ENCODE peak calls at places on chromosome 19, in eight cellular contexts. One of them, this sample, is unnamed.

GRCh38 chr19:6806488-6806887 is 34.0 kb downstream of the VAV1 start:
- DNase-seq in A549: no peak
- DNase-seq in left lung: no peak
- DNase-seq in foreskin fibroblast: no peak
- DNase-seq in CD8-positive, alpha-beta T cell: no peak
- DNase-seq in lower leg skin: no peak
- DNase-seq in AG09309: no peak
- DNase-seq in heart left ventricle: no peak
- DNase-seq in this sample: no peak

GRCh38 chr19:4445963-4446668 is 11.5 kb downstream of the UBXN6 start:
- DNase-seq in CD8-positive, alpha-beta T cell: no peak
- DNase-seq in A549: no peak
- DNase-seq in foreskin fibroblast: no peak
- DNase-seq in lower leg skin: no peak
- DNase-seq in AG09309: no peak
- DNase-seq in heart left ventricle: no peak
- DNase-seq in left lung: no peak
- DNase-seq in this sample: no peak

GRCh38 chr19:51808333-51808986 is 13.5 kb downstream of the FPR3 start:
- DNase-seq in lower leg skin: no peak
- DNase-seq in A549: no peak
- DNase-seq in AG09309: peak; percentile 62
- DNase-seq in foreskin fibroblast: peak; percentile 46
- DNase-seq in left lung: no peak
- DNase-seq in heart left ventricle: no peak
- DNase-seq in CD8-positive, alpha-beta T cell: no peak
- DNase-seq in this sample: no peak

GRCh38 chr19:21483589-21484170 is 21.7 kb upstream of the ZNF429 start:
- DNase-seq in left lung: peak; percentile 40
- DNase-seq in lower leg skin: peak; percentile 85
- DNase-seq in AG09309: no peak
- DNase-seq in foreskin fibroblast: peak; percentile 14
- DNase-seq in CD8-positive, alpha-beta T cell: peak; percentile 54
- DNase-seq in A549: no peak
- DNase-seq in heart left ventricle: peak; percentile 51
- DNase-seq in this sample: peak; percentile 82

GRCh38 chr19:31943305-31943704 is 402.1 kb upstream of the ZNF507 start:
- DNase-seq in left lung: no peak
- DNase-seq in A549: no peak
- DNase-seq in AG09309: no peak
- DNase-seq in heart left ventricle: no peak
- DNase-seq in foreskin fibroblast: no peak
- DNase-seq in CD8-positive, alpha-beta T cell: no peak
- DNase-seq in lower leg skin: no peak
- DNase-seq in this sample: no peak

GRCh38 chr19:30646806-30647205 is 274.6 kb downstream of the ZNF536 start:
- DNase-seq in left lung: no peak
- DNase-seq in heart left ventricle: no peak
- DNase-seq in foreskin fibroblast: no peak
- DNase-seq in AG09309: no peak
- DNase-seq in lower leg skin: peak; percentile 57
- DNase-seq in A549: no peak
- DNase-seq in CD8-positive, alpha-beta T cell: no peak
- DNase-seq in this sample: no peak

GRCh38 chr19:10751109-10751972 is 33.5 kb downstream of the DNM2 start:
- DNase-seq in left lung: peak; percentile 71
- DNase-seq in AG09309: no peak
- DNase-seq in heart left ventricle: peak; percentile 52
- DNase-seq in foreskin fibroblast: no peak
- DNase-seq in CD8-positive, alpha-beta T cell: no peak
- DNase-seq in A549: no peak
- DNase-seq in lower leg skin: no peak
- DNase-seq in this sample: no peak

GRCh38 chr19:31639306-31639705 is 290.1 kb upstream of the TSHZ3 start:
- DNase-seq in foreskin fibroblast: no peak
- DNase-seq in A549: no peak
- DNase-seq in lower leg skin: no peak
- DNase-seq in heart left ventricle: no peak
- DNase-seq in AG09309: no peak
- DNase-seq in CD8-positive, alpha-beta T cell: no peak
- DNase-seq in left lung: no peak
- DNase-seq in this sample: no peak

GRCh38 chr19:35963514-35963913 is 27.3 kb downstream of the LRFN3 start:
- DNase-seq in A549: peak; percentile 70
- DNase-seq in left lung: no peak
- DNase-seq in heart left ventricle: no peak
- DNase-seq in AG09309: no peak
- DNase-seq in CD8-positive, alpha-beta T cell: no peak
- DNase-seq in foreskin fibroblast: peak; percentile 85
- DNase-seq in lower leg skin: no peak
- DNase-seq in this sample: no peak

GRCh38 chr19:53977429-53977990 is 13.9 kb upstream of the CACNG6 start:
- DNase-seq in A549: peak; percentile 90
- DNase-seq in left lung: peak; percentile 67
- DNase-seq in heart left ventricle: peak; percentile 89
- DNase-seq in CD8-positive, alpha-beta T cell: peak; percentile 46
- DNase-seq in lower leg skin: peak; percentile 90
- DNase-seq in foreskin fibroblast: peak; percentile 89
- DNase-seq in AG09309: peak; percentile 37
- DNase-seq in this sample: peak; percentile 73

GRCh38 chr19:46977548-46977947 is 42.1 kb upstream of the NPAS1 start:
- DNase-seq in heart left ventricle: peak; percentile 14
- DNase-seq in left lung: no peak
- DNase-seq in lower leg skin: no peak
- DNase-seq in foreskin fibroblast: peak; percentile 47
- DNase-seq in CD8-positive, alpha-beta T cell: no peak
- DNase-seq in AG09309: no peak
- DNase-seq in A549: no peak
- DNase-seq in this sample: no peak

GRCh38 chr19:7915250-7916136 is 863 bp downstream of the TGFBR3L start:
- DNase-seq in AG09309: no peak
- DNase-seq in heart left ventricle: no peak
- DNase-seq in foreskin fibroblast: no peak
- DNase-seq in left lung: no peak
- DNase-seq in lower leg skin: no peak
- DNase-seq in A549: no peak
- DNase-seq in CD8-positive, alpha-beta T cell: no peak
- DNase-seq in this sample: no peak

GRCh38 chr19:7916908-7917291 is 2.3 kb downstream of the TGFBR3L start:
- DNase-seq in lower leg skin: no peak
- DNase-seq in left lung: no peak
- DNase-seq in foreskin fibroblast: peak; percentile 29
- DNase-seq in A549: no peak
- DNase-seq in CD8-positive, alpha-beta T cell: no peak
- DNase-seq in AG09309: no peak
- DNase-seq in heart left ventricle: no peak
- DNase-seq in this sample: no peak

GRCh38 chr19:7914598-7915045 is at the start of gene TGFBR3L:
- DNase-seq in CD8-positive, alpha-beta T cell: no peak
- DNase-seq in foreskin fibroblast: no peak
- DNase-seq in lower leg skin: no peak
- DNase-seq in heart left ventricle: no peak
- DNase-seq in left lung: no peak
- DNase-seq in AG09309: no peak
- DNase-seq in A549: no peak
- DNase-seq in this sample: no peak

GRCh38 chr19:7917292-7918061 is 2.7 kb upstream of the SNAPC2 start:
- DNase-seq in CD8-positive, alpha-beta T cell: no peak
- DNase-seq in foreskin fibroblast: peak; percentile 89
- DNase-seq in heart left ventricle: peak; percentile 63
- DNase-seq in AG09309: no peak
- DNase-seq in A549: peak; percentile 65
- DNase-seq in left lung: no peak
- DNase-seq in lower leg skin: no peak
- DNase-seq in this sample: peak; percentile 85

DNA sequence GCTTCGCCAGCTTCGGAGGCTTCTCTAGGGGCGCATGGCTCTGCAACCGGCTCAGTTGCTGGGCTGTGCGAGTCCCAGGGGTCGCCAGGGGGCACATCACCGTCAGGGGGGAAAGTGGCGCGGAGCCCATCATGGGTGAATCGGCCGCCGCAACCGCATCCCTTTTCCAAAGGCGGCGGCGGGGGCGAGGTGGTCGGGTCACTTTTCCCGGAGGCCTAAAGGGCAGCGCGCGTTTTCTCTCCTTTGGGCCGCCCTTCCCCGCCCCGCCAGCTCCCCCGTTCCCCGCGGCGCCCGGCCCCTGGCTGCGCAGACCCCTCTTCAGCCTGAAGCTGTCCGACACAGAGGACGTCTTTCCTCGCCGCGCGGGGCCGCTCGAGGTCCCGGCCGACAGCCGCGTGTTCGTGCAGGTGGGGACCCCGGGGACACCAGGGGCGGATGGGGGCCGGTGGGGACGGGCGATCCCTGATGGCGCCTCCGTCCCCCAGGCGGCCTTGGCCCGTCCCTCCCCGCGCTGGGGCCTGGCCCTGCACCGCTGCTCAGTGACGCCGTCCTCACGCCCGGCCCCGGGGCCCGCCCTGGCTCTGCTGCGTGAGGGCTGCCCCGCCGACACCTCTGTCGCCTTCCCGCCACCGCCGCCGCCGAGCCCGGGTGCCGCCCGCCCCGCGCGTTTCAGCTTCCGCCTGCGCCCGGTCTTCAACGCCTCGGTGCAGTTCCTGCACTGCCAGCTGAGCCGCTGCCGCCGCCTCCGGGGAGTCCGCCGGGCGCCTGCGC is 1.7 kb downstream of the TGFBR3L start:
- DNase-seq in foreskin fibroblast: peak; percentile 74
- DNase-seq in lower leg skin: no peak
- DNase-seq in AG09309: no peak
- DNase-seq in left lung: no peak
- DNase-seq in CD8-positive, alpha-beta T cell: no peak
- DNase-seq in A549: no peak
- DNase-seq in heart left ventricle: no peak
- DNase-seq in this sample: peak; percentile 60
- TF ChIP-seq CTCF in foreskin fibroblast: no peak
- TF ChIP-seq CTCF in lower leg skin: no peak
- TF ChIP-seq CTCF in AG09309: no peak
- TF ChIP-seq CTCF in left lung: no peak
- TF ChIP-seq CTCF in CD8-positive, alpha-beta T cell: no peak
- TF ChIP-seq CTCF in A549: no peak
- TF ChIP-seq CTCF in heart left ventricle: no peak
- TF ChIP-seq CTCF in this sample: no peak

GRCh38 chr19:1221904-1222255 is 15.9 kb downstream of the CBARP start:
- DNase-seq in A549: no peak
- DNase-seq in left lung: no peak
- DNase-seq in CD8-positive, alpha-beta T cell: no peak
- DNase-seq in AG09309: no peak
- DNase-seq in foreskin fibroblast: no peak
- DNase-seq in heart left ventricle: no peak
- DNase-seq in lower leg skin: no peak
- DNase-seq in this sample: no peak

GRCh38 chr19:1223018-1223855 is 14.6 kb downstream of the CBARP start:
- DNase-seq in heart left ventricle: no peak
- DNase-seq in lower leg skin: no peak
- DNase-seq in A549: no peak
- DNase-seq in left lung: no peak
- DNase-seq in CD8-positive, alpha-beta T cell: no peak
- DNase-seq in AG09309: no peak
- DNase-seq in foreskin fibroblast: peak; percentile 62
- DNase-seq in this sample: peak; percentile 79

GRCh38 chr19:1224047-1224825 is 13.6 kb downstream of the CBARP start:
- DNase-seq in CD8-positive, alpha-beta T cell: no peak
- DNase-seq in left lung: no peak
- DNase-seq in A549: no peak
- DNase-seq in heart left ventricle: no peak
- DNase-seq in AG09309: no peak
- DNase-seq in foreskin fibroblast: no peak
- DNase-seq in lower leg skin: no peak
- DNase-seq in this sample: no peak

GRCh38 chr19:1221141-1221903 is 15.7 kb downstream of the STK11 start:
- DNase-seq in heart left ventricle: peak; percentile 84
- DNase-seq in lower leg skin: no peak
- DNase-seq in A549: no peak
- DNase-seq in AG09309: no peak
- DNase-seq in foreskin fibroblast: peak; percentile 82
- DNase-seq in CD8-positive, alpha-beta T cell: no peak
- DNase-seq in left lung: no peak
- DNase-seq in this sample: no peak

DNA sequence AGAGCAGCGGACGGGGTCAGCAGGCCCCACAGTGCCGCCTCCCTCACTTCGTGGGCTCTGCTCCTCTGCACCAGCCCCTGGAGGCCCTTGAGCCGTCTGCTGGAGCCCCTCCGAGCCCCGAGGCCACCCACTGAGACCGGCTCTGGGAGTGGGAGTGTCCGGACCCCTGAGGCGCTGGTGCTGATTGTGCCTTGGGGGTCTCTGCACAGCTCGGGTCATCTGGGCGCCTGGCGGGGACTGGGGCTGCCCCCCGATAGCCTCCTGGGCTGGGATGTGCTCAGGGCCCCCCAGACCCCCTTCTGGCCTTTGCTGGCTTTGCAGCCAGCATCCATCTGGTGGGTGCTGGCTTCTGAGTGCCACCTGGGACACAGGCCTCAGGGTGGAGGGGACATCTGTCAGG is 15.4 kb downstream of the CBARP start:
- DNase-seq in left lung: no peak
- DNase-seq in CD8-positive, alpha-beta T cell: no peak
- DNase-seq in AG09309: no peak
- DNase-seq in lower leg skin: no peak
- DNase-seq in foreskin fibroblast: no peak
- DNase-seq in heart left ventricle: no peak
- DNase-seq in A549: no peak
- DNase-seq in this sample: no peak
- TF ChIP-seq CTCF in left lung: no peak
- TF ChIP-seq CTCF in CD8-positive, alpha-beta T cell: no peak
- TF ChIP-seq CTCF in AG09309: no peak
- TF ChIP-seq CTCF in lower leg skin: no peak
- TF ChIP-seq CTCF in foreskin fibroblast: no peak
- TF ChIP-seq CTCF in heart left ventricle: no peak
- TF ChIP-seq CTCF in A549: no peak
- TF ChIP-seq CTCF in this sample: no peak

DNA sequence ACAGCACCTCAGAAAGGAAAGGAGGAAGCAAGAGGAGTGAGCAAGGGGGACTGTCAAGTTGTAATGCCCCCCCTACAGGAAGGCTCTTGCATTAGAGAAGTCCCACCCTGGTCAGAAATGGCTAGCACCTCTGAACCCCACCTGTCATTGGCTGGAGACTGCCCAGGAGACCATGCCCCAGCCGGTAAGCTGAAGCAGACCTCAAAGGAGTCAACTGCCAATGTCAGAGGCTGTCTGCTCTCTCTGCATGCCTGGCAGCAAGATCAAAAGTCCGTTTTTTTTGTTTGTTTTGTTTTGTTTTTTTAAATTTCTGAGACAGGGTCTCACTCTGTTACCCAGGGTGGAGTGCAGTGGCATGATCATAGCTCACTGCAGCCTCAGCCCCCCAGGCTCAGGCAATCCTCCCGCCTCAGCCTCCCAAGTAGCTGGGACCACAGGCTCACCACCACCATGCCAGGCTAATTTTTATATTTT is 8.1 kb upstream of the BCL3 start:
- DNase-seq in heart left ventricle: no peak
- DNase-seq in lower leg skin: no peak
- DNase-seq in A549: no peak
- DNase-seq in AG09309: no peak
- DNase-seq in left lung: no peak
- DNase-seq in foreskin fibroblast: no peak
- DNase-seq in CD8-positive, alpha-beta T cell: no peak
- DNase-seq in this sample: no peak
- TF ChIP-seq CTCF in heart left ventricle: no peak
- TF ChIP-seq CTCF in lower leg skin: no peak
- TF ChIP-seq CTCF in A549: no peak
- TF ChIP-seq CTCF in AG09309: peak; percentile 17
- TF ChIP-seq CTCF in left lung: no peak
- TF ChIP-seq CTCF in foreskin fibroblast: no peak
- TF ChIP-seq CTCF in CD8-positive, alpha-beta T cell: no peak
- TF ChIP-seq CTCF in this sample: no peak

GRCh38 chr19:11984986-11985385 is 20.1 kb downstream of the ZNF763 start:
- DNase-seq in A549: no peak
- DNase-seq in heart left ventricle: no peak
- DNase-seq in CD8-positive, alpha-beta T cell: no peak
- DNase-seq in left lung: no peak
- DNase-seq in lower leg skin: no peak
- DNase-seq in AG09309: no peak
- DNase-seq in foreskin fibroblast: no peak
- DNase-seq in this sample: peak; percentile 36
- TF ChIP-seq CTCF in A549: no peak
- TF ChIP-seq CTCF in heart left ventricle: no peak
- TF ChIP-seq CTCF in CD8-positive, alpha-beta T cell: no peak
- TF ChIP-seq CTCF in left lung: no peak
- TF ChIP-seq CTCF in lower leg skin: no peak
- TF ChIP-seq CTCF in AG09309: peak; percentile 32
- TF ChIP-seq CTCF in foreskin fibroblast: no peak
- TF ChIP-seq CTCF in this sample: peak; percentile 42